ENCODE peak calls at places on chromosome X, in seven cellular contexts. One of them, this sample, is unnamed. For H3K27me3, the result is how much of the 10 kb centered on the place peaks cover.

GRCh38 chrX:41684138-41684537 is 4.6 kb upstream of the GPR34 start:
- DNase-seq in spleen: no peak
- DNase-seq in SJSA1: no peak
- DNase-seq in cardiac muscle cell: peak
- DNase-seq in upper lobe of right lung: no peak
- DNase-seq in prostate gland: peak
- DNase-seq in AG04450: no peak
- DNase-seq in this sample: peak

GRCh38 chrX:132956421-132957210 is 1.8 kb downstream of the HS6ST2 start:
- DNase-seq in prostate gland: no peak
- DNase-seq in spleen: peak
- DNase-seq in upper lobe of right lung: peak
- DNase-seq in AG04450: no peak
- DNase-seq in SJSA1: no peak
- DNase-seq in cardiac muscle cell: no peak
- DNase-seq in this sample: no peak

GRCh38 chrX:20527458-20528099 is 260.9 kb upstream of the RPS6KA3 start:
- DNase-seq in prostate gland: no peak
- DNase-seq in cardiac muscle cell: peak
- DNase-seq in upper lobe of right lung: no peak
- DNase-seq in SJSA1: no peak
- DNase-seq in spleen: no peak
- DNase-seq in AG04450: no peak
- DNase-seq in this sample: no peak

GRCh38 chrX:37746268-37746931 is 33.5 kb upstream of the CYBB start:
- DNase-seq in upper lobe of right lung: no peak
- DNase-seq in SJSA1: no peak
- DNase-seq in prostate gland: no peak
- DNase-seq in AG04450: no peak
- DNase-seq in cardiac muscle cell: no peak
- DNase-seq in spleen: peak
- DNase-seq in this sample: no peak

GRCh38 chrX:101530944-101531343 is 19.4 kb upstream of the ARMCX1 start:
- DNase-seq in upper lobe of right lung: no peak
- DNase-seq in prostate gland: no peak
- DNase-seq in spleen: no peak
- DNase-seq in SJSA1: no peak
- DNase-seq in cardiac muscle cell: no peak
- DNase-seq in AG04450: no peak
- DNase-seq in this sample: no peak

GRCh38 chrX:16882702-16883486 is 12.7 kb upstream of the RBBP7 start:
- DNase-seq in spleen: peak
- DNase-seq in prostate gland: peak
- DNase-seq in cardiac muscle cell: peak
- DNase-seq in upper lobe of right lung: peak
- DNase-seq in AG04450: no peak
- DNase-seq in SJSA1: peak
- DNase-seq in this sample: peak

GRCh38 chrX:70134116-70134477 is 850 bp downstream of the IGBP1 start:
- DNase-seq in upper lobe of right lung: no peak
- DNase-seq in prostate gland: no peak
- DNase-seq in cardiac muscle cell: peak
- DNase-seq in SJSA1: no peak
- DNase-seq in spleen: peak
- DNase-seq in AG04450: no peak
- DNase-seq in this sample: peak

GRCh38 chrX:66625525-66625924 is 13.4 kb downstream of the EDA2R start:
- DNase-seq in AG04450: no peak
- DNase-seq in prostate gland: no peak
- DNase-seq in spleen: no peak
- DNase-seq in cardiac muscle cell: no peak
- DNase-seq in upper lobe of right lung: no peak
- DNase-seq in SJSA1: no peak
- DNase-seq in this sample: no peak

GRCh38 chrX:24317567-24317966 is 3.7 kb upstream of the SUPT20HL2 start:
- DNase-seq in cardiac muscle cell: no peak
- DNase-seq in AG04450: no peak
- DNase-seq in prostate gland: no peak
- DNase-seq in spleen: no peak
- DNase-seq in upper lobe of right lung: no peak
- DNase-seq in SJSA1: no peak
- DNase-seq in this sample: no peak

GRCh38 chrX:17635231-17635630 is 102.1 kb upstream of the SCML1 start:
- DNase-seq in upper lobe of right lung: no peak
- DNase-seq in AG04450: no peak
- DNase-seq in spleen: no peak
- DNase-seq in prostate gland: peak
- DNase-seq in cardiac muscle cell: peak
- DNase-seq in SJSA1: peak
- DNase-seq in this sample: peak

GRCh38 chrX:29535212-29536162 is 679.9 kb upstream of the MAGEB2 start:
- DNase-seq in SJSA1: no peak
- DNase-seq in spleen: no peak
- DNase-seq in upper lobe of right lung: no peak
- DNase-seq in prostate gland: no peak
- DNase-seq in AG04450: no peak
- DNase-seq in cardiac muscle cell: peak
- DNase-seq in this sample: peak

GRCh38 chrX:15769300-15769954 is 20.9 kb upstream of the ZRSR2 start:
- DNase-seq in upper lobe of right lung: no peak
- DNase-seq in cardiac muscle cell: no peak
- DNase-seq in prostate gland: no peak
- DNase-seq in AG04450: no peak
- DNase-seq in spleen: no peak
- DNase-seq in SJSA1: no peak
- DNase-seq in this sample: no peak

GRCh38 chrX:99301990-99302389 is 1108.1 kb downstream of the PCDH19 start:
- DNase-seq in prostate gland: no peak
- DNase-seq in spleen: no peak
- DNase-seq in upper lobe of right lung: no peak
- DNase-seq in SJSA1: no peak
- DNase-seq in AG04450: no peak
- DNase-seq in cardiac muscle cell: no peak
- DNase-seq in this sample: no peak

GRCh38 chrX:69293776-69294601 is 128.7 kb upstream of the PJA1 start:
- DNase-seq in prostate gland: no peak
- DNase-seq in SJSA1: no peak
- DNase-seq in cardiac muscle cell: no peak
- DNase-seq in AG04450: no peak
- DNase-seq in spleen: no peak
- DNase-seq in upper lobe of right lung: no peak
- DNase-seq in this sample: no peak

DNA sequence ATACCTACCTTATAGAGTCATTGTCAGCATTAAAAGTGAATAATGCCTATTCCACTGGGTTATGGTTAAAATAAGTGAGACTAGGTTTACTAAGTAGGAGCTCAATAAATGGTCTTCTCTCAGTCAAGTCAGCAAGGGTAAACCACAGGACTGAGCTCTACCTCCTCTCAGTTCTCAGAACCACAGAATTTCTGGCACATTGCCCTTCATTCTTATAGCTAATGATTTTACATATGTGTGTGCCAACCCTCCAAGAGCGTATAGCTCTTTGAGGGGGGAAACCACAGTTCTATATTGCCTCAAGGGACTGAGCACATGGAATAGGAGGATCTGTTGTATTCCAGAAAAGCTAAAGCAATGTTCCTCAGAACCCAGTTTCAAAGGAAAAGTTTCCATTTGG is 124.8 kb downstream of the ATG4A start:
- DNase-seq in prostate gland: no peak
- DNase-seq in upper lobe of right lung: no peak
- DNase-seq in AG04450: no peak
- DNase-seq in cardiac muscle cell: peak
- DNase-seq in spleen: no peak
- DNase-seq in SJSA1: no peak
- DNase-seq in this sample: no peak
- H3K27me3 ChIP-seq in prostate gland: under half
- H3K27me3 ChIP-seq in upper lobe of right lung: under half
- H3K27me3 ChIP-seq in AG04450: under half
- H3K27me3 ChIP-seq in cardiac muscle cell: under half
- H3K27me3 ChIP-seq in spleen: under half
- H3K27me3 ChIP-seq in SJSA1: under half
- H3K27me3 ChIP-seq in this sample: under half

GRCh38 chrX:150572206-150572605 is 3.8 kb downstream of the MTM1 start:
- DNase-seq in spleen: no peak
- DNase-seq in prostate gland: no peak
- DNase-seq in upper lobe of right lung: no peak
- DNase-seq in SJSA1: no peak
- DNase-seq in cardiac muscle cell: no peak
- DNase-seq in AG04450: no peak
- DNase-seq in this sample: no peak

GRCh38 chrX:150568320-150569154 is at the start of gene MTM1:
- DNase-seq in SJSA1: peak
- DNase-seq in upper lobe of right lung: peak
- DNase-seq in spleen: peak
- DNase-seq in cardiac muscle cell: peak
- DNase-seq in prostate gland: peak
- DNase-seq in AG04450: peak
- DNase-seq in this sample: peak

GRCh38 chrX:150567645-150568319 is 639 bp upstream of the MTM1 start:
- DNase-seq in spleen: peak
- DNase-seq in AG04450: no peak
- DNase-seq in upper lobe of right lung: no peak
- DNase-seq in cardiac muscle cell: no peak
- DNase-seq in prostate gland: no peak
- DNase-seq in SJSA1: no peak
- DNase-seq in this sample: no peak

GRCh38 chrX:150569155-150569477 is 695 bp downstream of the MTM1 start:
- DNase-seq in spleen: no peak
- DNase-seq in cardiac muscle cell: peak
- DNase-seq in upper lobe of right lung: peak
- DNase-seq in prostate gland: no peak
- DNase-seq in SJSA1: no peak
- DNase-seq in AG04450: no peak
- DNase-seq in this sample: peak

DNA sequence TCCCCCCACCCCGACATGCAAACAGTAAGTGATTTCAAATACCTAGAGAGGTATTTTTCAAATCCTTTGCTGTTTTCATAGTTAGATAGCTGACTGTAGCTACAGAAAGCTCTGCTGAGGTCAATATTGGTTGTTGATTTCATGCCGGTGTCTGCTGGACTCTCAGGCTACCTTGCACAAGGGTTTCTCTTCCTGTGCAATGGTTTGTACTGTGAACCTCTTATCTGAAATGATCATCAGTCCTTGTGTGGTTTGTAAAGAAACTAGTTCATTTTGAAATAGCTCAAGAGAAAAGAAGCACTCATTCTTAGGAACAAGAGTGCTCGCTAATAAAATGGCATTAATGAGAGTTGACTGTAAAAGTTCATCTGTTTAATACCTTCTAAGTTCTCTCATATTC is 2.1 kb downstream of the MTM1 start:
- DNase-seq in SJSA1: no peak
- DNase-seq in cardiac muscle cell: peak
- DNase-seq in upper lobe of right lung: no peak
- DNase-seq in spleen: no peak
- DNase-seq in prostate gland: no peak
- DNase-seq in AG04450: no peak
- DNase-seq in this sample: no peak
- H3K27ac ChIP-seq in SJSA1: no peak
- H3K27ac ChIP-seq in cardiac muscle cell: no peak
- H3K27ac ChIP-seq in upper lobe of right lung: peak
- H3K27ac ChIP-seq in spleen: peak
- H3K27ac ChIP-seq in prostate gland: no peak
- H3K27ac ChIP-seq in AG04450: no peak
- H3K27ac ChIP-seq in this sample: no peak

GRCh38 chrX:137032378-137032694 is 1.5 kb downstream of the GPR101 start:
- DNase-seq in spleen: no peak
- DNase-seq in prostate gland: no peak
- DNase-seq in AG04450: no peak
- DNase-seq in cardiac muscle cell: no peak
- DNase-seq in upper lobe of right lung: no peak
- DNase-seq in SJSA1: no peak
- DNase-seq in this sample: no peak

GRCh38 chrX:137031517-137032377 is 2.0 kb downstream of the GPR101 start:
- DNase-seq in SJSA1: no peak
- DNase-seq in prostate gland: no peak
- DNase-seq in cardiac muscle cell: peak
- DNase-seq in upper lobe of right lung: no peak
- DNase-seq in spleen: no peak
- DNase-seq in AG04450: no peak
- DNase-seq in this sample: peak

GRCh38 chrX:137034508-137034872 is 695 bp upstream of the GPR101 start:
- DNase-seq in SJSA1: no peak
- DNase-seq in spleen: no peak
- DNase-seq in upper lobe of right lung: no peak
- DNase-seq in prostate gland: no peak
- DNase-seq in cardiac muscle cell: no peak
- DNase-seq in AG04450: no peak
- DNase-seq in this sample: no peak

GRCh38 chrX:137033774-137034507 is at the start of gene GPR101:
- DNase-seq in spleen: no peak
- DNase-seq in SJSA1: no peak
- DNase-seq in AG04450: no peak
- DNase-seq in prostate gland: no peak
- DNase-seq in cardiac muscle cell: no peak
- DNase-seq in upper lobe of right lung: no peak
- DNase-seq in this sample: no peak

GRCh38 chrX:137032841-137033773 is 688 bp downstream of the GPR101 start:
- DNase-seq in prostate gland: no peak
- DNase-seq in SJSA1: no peak
- DNase-seq in upper lobe of right lung: no peak
- DNase-seq in cardiac muscle cell: no peak
- DNase-seq in spleen: no peak
- DNase-seq in AG04450: no peak
- DNase-seq in this sample: no peak
- H3K27me3 ChIP-seq in prostate gland: under half
- H3K27me3 ChIP-seq in SJSA1: under half
- H3K27me3 ChIP-seq in upper lobe of right lung: under half
- H3K27me3 ChIP-seq in cardiac muscle cell: half or more
- H3K27me3 ChIP-seq in spleen: under half
- H3K27me3 ChIP-seq in AG04450: under half
- H3K27me3 ChIP-seq in this sample: under half

DNA sequence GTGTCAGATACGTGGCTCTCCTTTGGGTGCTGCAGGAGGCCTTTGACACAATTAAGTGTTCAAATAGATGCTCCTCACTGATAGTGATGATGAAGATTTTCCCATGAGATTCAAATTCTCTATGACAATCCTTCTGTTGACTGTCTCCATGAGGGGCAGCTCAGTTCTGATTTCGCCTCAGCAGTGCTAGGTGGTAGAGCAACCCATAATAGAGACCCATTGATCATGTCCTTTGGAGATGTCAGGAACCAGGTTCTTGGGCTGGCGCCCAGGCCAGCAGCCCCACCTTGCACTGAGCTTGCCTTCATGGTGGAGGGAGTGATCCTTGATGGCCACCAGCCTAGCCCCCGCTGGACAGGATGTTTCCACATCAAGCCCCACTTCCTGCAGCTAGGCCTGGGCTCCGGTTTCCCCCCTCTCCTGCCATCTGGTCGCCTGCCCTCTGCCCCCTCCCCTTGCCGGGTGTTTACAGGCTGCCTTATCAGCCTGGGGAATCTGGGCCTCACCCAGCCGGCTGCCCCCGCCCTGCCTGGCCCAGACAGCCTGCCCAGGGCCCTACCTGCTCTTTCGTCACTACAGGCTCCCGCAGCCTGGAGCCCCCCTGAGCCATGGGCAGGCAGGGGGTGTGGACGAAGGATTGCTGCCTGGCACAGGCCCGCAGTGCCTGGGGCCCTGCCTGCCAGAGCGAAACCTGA is 12.6 kb downstream of the ELF4 start:
- DNase-seq in SJSA1: no peak
- DNase-seq in spleen: peak
- DNase-seq in upper lobe of right lung: peak
- DNase-seq in prostate gland: no peak
- DNase-seq in cardiac muscle cell: no peak
- DNase-seq in AG04450: no peak
- DNase-seq in this sample: no peak
- H3K27ac ChIP-seq in SJSA1: no peak
- H3K27ac ChIP-seq in spleen: peak
- H3K27ac ChIP-seq in upper lobe of right lung: peak
- H3K27ac ChIP-seq in prostate gland: no peak
- H3K27ac ChIP-seq in cardiac muscle cell: no peak
- H3K27ac ChIP-seq in AG04450: no peak
- H3K27ac ChIP-seq in this sample: no peak